ENCODE peak calls at places on chromosomes 2 and 18, in nine cellular contexts. E is germinal center; F is thoracic aorta; P is K562; C is M059J; U is fibroblast of mammary gland; H is activated naive CD4-positive, alpha-beta T cell treated with anti-CD3 and anti-CD28 coated beads, Interleukin-2, amount 10 ng/mL, durations not matched to agents 7 days and 5 days; A is OCI-LY7; T is NCI-H2029 treated with DMSO at 0.1 percent for 48 hours. B is an unnamed sample.

GRCh38 chr2:159891917-159892691 is 94.1 kb upstream of the CD302 start:
- DNase-seq in E (no peak), F (no peak), P (no peak), C (peak), U (peak), H (no peak), A (no peak), T (no peak), B (no peak)

GRCh38 chr2:237165405-237166276 is 80.0 kb downstream of the COPS8 start:
- DNase-seq in E (no peak), F (no peak), P (no peak), C (no peak), U (peak), H (no peak), A (no peak), T (no peak), B (no peak)

GRCh38 chr2:32775954-32776353 is 148.1 kb downstream of the TTC27 start:
- DNase-seq in E (no peak), F (no peak), P (no peak), C (no peak), U (no peak), H (no peak), A (no peak), T (no peak), B (no peak)

GRCh38 chr2:176079851-176080539 is 3.8 kb downstream of the EVX2 start:
- DNase-seq in E (peak), F (no peak), P (peak), C (peak), U (peak), H (no peak), A (no peak), T (no peak), B (peak)

GRCh38 chr2:53422979-53423378 is 344.6 kb upstream of the CHAC2 start:
- DNase-seq in E (peak), F (no peak), P (peak), C (peak), U (peak), H (peak), A (peak), T (peak), B (no peak)

GRCh38 chr2:221372156-221372870 is 199.8 kb downstream of the EPHA4 start:
- DNase-seq in E (no peak), F (no peak), P (no peak), C (no peak), U (no peak), H (no peak), A (no peak), T (no peak), B (no peak)

GRCh38 chr2:151878655-151879563 is 50.7 kb upstream of the ARL5A start:
- DNase-seq in E (no peak), F (no peak), P (no peak), C (peak), U (peak), H (no peak), A (peak), T (no peak), B (peak)

GRCh38 chr2:128307595-128307994 is 11.1 kb downstream of the HS6ST1 start:
- DNase-seq in E (no peak), F (no peak), P (no peak), C (no peak), U (no peak), H (no peak), A (no peak), T (no peak), B (no peak)

GRCh38 chr2:2600466-2600865 is 269.4 kb upstream of the MYT1L start:
- DNase-seq in E (no peak), F (no peak), P (no peak), C (no peak), U (no peak), H (no peak), A (no peak), T (no peak), B (no peak)

GRCh38 chr2:47046271-47046670 is 108.8 kb downstream of the STPG4 start:
- DNase-seq in E (no peak), F (no peak), P (no peak), C (no peak), U (no peak), H (no peak), A (no peak), T (peak), B (peak)

GRCh38 chr18:31634331-31634713 is 42.6 kb downstream of the TTR start:
- DNase-seq in E (no peak), F (no peak), P (no peak), C (no peak), U (no peak), H (no peak), A (no peak), T (no peak), B (no peak)

GRCh38 chr2:206858972-206859739 is 80.2 kb upstream of the CPO start:
- DNase-seq in E (no peak), F (no peak), P (no peak), C (peak), U (no peak), H (peak), A (no peak), T (no peak), B (no peak)

GRCh38 chr2:27085670-27086089 is 892 bp upstream of the KHK start:
- DNase-seq in E (no peak), F (no peak), P (peak), C (peak), U (peak), H (peak), A (no peak), T (no peak), B (peak)

GRCh38 chr2:178211943-178212342 is 17.6 kb downstream of the OSBPL6 start:
- DNase-seq in E (no peak), F (no peak), P (no peak), C (no peak), U (no peak), H (no peak), A (no peak), T (no peak), B (no peak)

GRCh38 chr2:222423632-222424280 is 587 bp upstream of the SGPP2 start:
- DNase-seq in E (peak), F (no peak), P (no peak), C (no peak), U (no peak), H (no peak), A (no peak), T (no peak), B (no peak)

GRCh38 chr2:234686088-234686890 is 189.4 kb upstream of the ARL4C start:
- DNase-seq in E (no peak), F (no peak), P (no peak), C (peak), U (no peak), H (no peak), A (no peak), T (peak), B (no peak)

GRCh38 chr18:55233850-55234249 is 274.6 kb upstream of the CCDC68 start:
- DNase-seq in E (no peak), F (no peak), P (no peak), C (no peak), U (peak), H (no peak), A (no peak), T (no peak), B (no peak)

GRCh38 chr2:104872866-104873688 is 19.2 kb downstream of the POU3F3 start:
- DNase-seq in E (peak), F (no peak), P (peak), C (peak), U (peak), H (peak), A (peak), T (no peak), B (peak)

GRCh38 chr2:84940088-84940470 is 30.9 kb upstream of the KCMF1 start:
- DNase-seq in E (no peak), F (no peak), P (no peak), C (no peak), U (no peak), H (no peak), A (peak), T (no peak), B (no peak)

GRCh38 chr18:42114310-42114943 is 159.4 kb downstream of the PIK3C3 start:
- DNase-seq in E (peak), F (no peak), P (peak), C (peak), U (peak), H (peak), A (peak), T (peak), B (peak)